ENCODE peak calls at places on chromosomes 16 and 17, in ten cellular contexts. J is stomach, G is breast epithelium, O is spleen, U is transverse colon, K is sigmoid colon, Y is prostate gland, E is GM12878, H is GM23338, M is suprapubic skin. X is an unnamed sample.
A peak's percentile ranks its signal among the peaks of the same experiment; 100 is the strongest.

GRCh38 chr17:43372273-43372911 is 26.4 kb upstream of the ARL4D start:
- DNase-seq in G (no peak), Y (no peak), J (no peak), M (no peak), E (peak; percentile 79), H (no peak), K (peak; percentile 90), O (peak; percentile 84), U (peak; percentile 47), X (no peak)

GRCh38 chr17:80832266-80832676 is 159.4 kb upstream of the CHMP6 start:
- DNase-seq in Y (no peak), E (no peak), M (no peak), J (no peak), U (peak; percentile 33), G (no peak), K (peak; percentile 83), O (no peak), H (peak; percentile 71), X (no peak)

GRCh38 chr17:40479754-40480480 is 21.5 kb downstream of the TNS4 start:
- DNase-seq in J (no peak), M (no peak), O (peak; percentile 74), K (no peak), E (no peak), U (no peak), G (no peak), H (no peak), Y (no peak), X (no peak)

GRCh38 chr17:19288453-19288852 is 51.3 kb downstream of the EPN2 start:
- DNase-seq in E (no peak), O (peak; percentile 34), U (no peak), G (no peak), J (no peak), Y (no peak), H (peak; percentile 87), K (no peak), M (no peak), X (no peak)

GRCh38 chr17:10730956-10731879 is 1.4 kb upstream of the TMEM220 start:
- DNase-seq in J (peak; percentile 63), H (peak; percentile 55), Y (no peak), U (no peak), O (no peak), E (no peak), K (no peak), M (no peak), G (no peak), X (no peak)

GRCh38 chr17:42118545-42118944 is 2.6 kb downstream of the KAT2A start:
- DNase-seq in O (no peak), E (no peak), Y (no peak), M (no peak), H (peak; percentile 76), U (no peak), G (no peak), J (peak; percentile 50), K (no peak), X (no peak)

GRCh38 chr17:10369239-10369638 is 3.6 kb downstream of the MYH13 start:
- DNase-seq in K (no peak), H (no peak), J (no peak), M (no peak), U (no peak), G (no peak), O (no peak), E (no peak), Y (no peak), X (no peak)

GRCh38 chr17:32998111-32998892 is 6.7 kb downstream of the SPACA3 start:
- DNase-seq in H (peak; percentile 94), E (no peak), G (peak; percentile 77), Y (peak; percentile 68), J (peak; percentile 87), K (peak; percentile 80), M (peak; percentile 88), O (peak; percentile 88), U (peak; percentile 87), X (no peak)

GRCh38 chr17:14790518-14790917 is 474.6 kb downstream of the PMP22 start:
- DNase-seq in J (no peak), O (no peak), U (no peak), G (no peak), M (no peak), H (no peak), E (no peak), K (no peak), Y (no peak), X (no peak)

GRCh38 chr17:81417879-81418709 is 22.8 kb downstream of the BAHCC1 start:
- DNase-seq in U (no peak), M (no peak), H (no peak), G (no peak), Y (no peak), J (no peak), E (no peak), O (no peak), K (no peak), X (no peak)

GRCh38 chr17:57706761-57707160 is 38.3 kb downstream of the CCDC182 start:
- DNase-seq in E (no peak), K (no peak), Y (no peak), O (no peak), M (no peak), H (no peak), G (no peak), U (no peak), J (no peak), X (no peak)

DNA sequence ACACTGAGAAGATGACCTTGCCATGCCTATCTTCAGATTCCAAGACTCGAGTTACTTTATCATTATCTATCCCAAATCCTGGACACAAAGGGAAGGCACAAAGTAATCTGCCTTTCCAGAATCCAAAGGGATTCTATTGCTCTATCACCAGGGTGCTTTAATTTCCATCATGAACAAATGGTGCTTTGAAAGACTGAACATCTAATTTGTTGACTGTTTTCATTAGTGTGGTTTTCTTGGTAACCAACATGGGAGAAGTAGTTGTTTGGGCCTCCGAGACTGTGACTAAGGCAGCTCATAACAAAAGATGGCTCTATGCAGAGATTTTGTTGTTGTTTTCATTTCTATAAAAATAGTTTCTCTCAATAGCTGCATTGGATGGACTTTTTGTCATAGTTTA is 441.0 kb upstream of the SOX9 start:
- DNase-seq in Y (no peak), K (no peak), G (no peak), O (no peak), E (no peak), J (no peak), H (no peak), U (no peak), M (no peak), X (no peak)
- H3K4me1 ChIP-seq in Y (no peaks in the 10 kb centered on the region), K (no peaks in the 10 kb centered on the region), G (no peaks in the 10 kb centered on the region), O (no peaks in the 10 kb centered on the region), E (no peaks in the 10 kb centered on the region), J (no peaks in the 10 kb centered on the region), H (no peaks in the 10 kb centered on the region), U (peaks cover 6% of the 10 kb centered on the region), M (no peaks in the 10 kb centered on the region), X (no peaks in the 10 kb centered on the region)

GRCh38 chr17:30368896-30369720 is 9.6 kb upstream of the CPD start:
- DNase-seq in M (no peak), U (no peak), H (no peak), J (no peak), E (no peak), Y (no peak), O (no peak), G (no peak), K (no peak), X (no peak)

GRCh38 chr17:30366536-30366935 is 12.2 kb upstream of the CPD start:
- DNase-seq in O (no peak), U (no peak), H (no peak), E (no peak), Y (no peak), G (no peak), K (no peak), J (no peak), M (no peak), X (no peak)

GRCh38 chr17:30361766-30362279 is 16.9 kb upstream of the CPD start:
- DNase-seq in E (no peak), H (no peak), K (no peak), U (no peak), Y (no peak), M (no peak), O (no peak), G (no peak), J (no peak), X (no peak)

GRCh38 chr17:30360396-30360795 is 18.3 kb upstream of the CPD start:
- DNase-seq in U (no peak), Y (no peak), M (no peak), E (no peak), J (no peak), H (no peak), O (no peak), G (no peak), K (no peak), X (no peak)

GRCh38 chr17:30363715-30364202 is 15.0 kb upstream of the CPD start:
- DNase-seq in M (no peak), U (peak; percentile 46), Y (no peak), G (no peak), H (no peak), K (no peak), O (peak; percentile 86), E (peak; percentile 99), J (peak; percentile 51), X (no peak)
- H3K4me3 ChIP-seq in M (no peak overlapping the region), U (no peak overlapping the region), Y (no peak overlapping the region), G (no peak overlapping the region), H (no peak overlapping the region), K (no peak overlapping the region), O (no peak overlapping the region), E (no peak overlapping the region), J (no peak overlapping the region), X (no peak overlapping the region)

GRCh38 chr16:50611332-50611934 is 63.2 kb downstream of the NKD1 start:
- DNase-seq in J (no peak), G (no peak), K (no peak), Y (no peak), E (no peak), U (no peak), H (no peak), O (no peak), M (no peak), X (no peak)
- TF ChIP-seq POLR2AphosphoS5 in J (no peak), G (no peak), K (no peak), Y (no peak), E (no peak), U (no peak), H (no peak), O (no peak), M (no peak), X (no peak)

GRCh38 chr17:82926716-82927115 is 86.9 kb upstream of the ZNF750 start:
- DNase-seq in O (peak; percentile 59), G (no peak), M (no peak), E (no peak), H (no peak), K (no peak), U (no peak), Y (no peak), J (no peak), X (no peak)
- H3K4me1 ChIP-seq in O (no peaks in the 10 kb centered on the region), G (no peaks in the 10 kb centered on the region), M (peaks cover 10% of the 10 kb centered on the region), E (no peaks in the 10 kb centered on the region), H (no peaks in the 10 kb centered on the region), K (no peaks in the 10 kb centered on the region), U (no peaks in the 10 kb centered on the region), Y (no peaks in the 10 kb centered on the region), J (no peaks in the 10 kb centered on the region), X (peaks cover 7% of the 10 kb centered on the region)

DNA sequence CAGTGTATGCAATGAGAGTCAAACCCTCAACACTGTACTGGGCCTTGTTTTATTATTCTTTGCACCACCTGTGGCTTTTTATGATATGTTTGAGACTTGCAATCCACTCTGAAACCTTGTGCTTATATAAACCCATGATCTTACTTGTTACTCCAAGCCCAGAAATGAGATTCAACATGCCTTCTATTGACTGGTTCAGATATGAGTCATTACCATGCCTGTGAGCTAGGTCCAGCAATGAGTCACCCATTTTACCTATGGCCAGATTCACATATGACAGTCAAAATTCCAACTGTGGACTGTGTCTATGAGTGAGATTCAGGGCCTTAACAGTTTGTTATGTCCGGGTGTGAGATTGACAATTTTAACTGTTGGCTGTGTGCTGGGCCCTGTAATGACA is 1846.1 kb downstream of the TP53TG3F start:
- DNase-seq in K (no peak), E (no peak), H (no peak), M (no peak), O (no peak), G (no peak), U (no peak), J (no peak), Y (no peak), X (peak; percentile 70)
- H3K4me3 ChIP-seq in K (no peak overlapping the region), E (no peak overlapping the region), H (no peak overlapping the region), M (no peak overlapping the region), O (no peak overlapping the region), G (no peak overlapping the region), U (no peak overlapping the region), J (no peak overlapping the region), Y (no peak overlapping the region), X (no peak overlapping the region)

X was measured in esophagus muscularis mucosa.